ENCODE peak calls at places on chromosomes 2 and 18, in four cellular contexts. One of them, this sample, is unnamed.

GRCh38 chr2:231162036-231162345 is 36.4 kb upstream of the ARMC9 start:
- DNase-seq in astrocyte: peak; percentile 99
- DNase-seq in neuronal stem cell: no peak
- DNase-seq in IMR-90: peak; percentile 99
- DNase-seq in this sample: no peak

GRCh38 chr18:55054591-55054990 is 95.3 kb upstream of the CCDC68 start:
- DNase-seq in astrocyte: peak; percentile 78
- DNase-seq in neuronal stem cell: no peak
- DNase-seq in IMR-90: no peak
- DNase-seq in this sample: no peak

GRCh38 chr2:19369341-19369955 is 11.0 kb upstream of the OSR1 start:
- DNase-seq in astrocyte: no peak
- DNase-seq in neuronal stem cell: no peak
- DNase-seq in IMR-90: peak; percentile 50
- DNase-seq in this sample: no peak

GRCh38 chr2:219998099-219998498 is 370.7 kb downstream of the SLC4A3 start:
- DNase-seq in astrocyte: no peak
- DNase-seq in neuronal stem cell: no peak
- DNase-seq in IMR-90: no peak
- DNase-seq in this sample: peak; percentile 21

GRCh38 chr2:15718103-15718943 is 126.7 kb downstream of the DDX1 start:
- DNase-seq in astrocyte: no peak
- DNase-seq in neuronal stem cell: no peak
- DNase-seq in IMR-90: no peak
- DNase-seq in this sample: no peak

GRCh38 chr2:234249006-234249405 is 198.5 kb downstream of the SPP2 start:
- DNase-seq in astrocyte: no peak
- DNase-seq in neuronal stem cell: no peak
- DNase-seq in IMR-90: no peak
- DNase-seq in this sample: no peak

GRCh38 chr2:67945976-67946375 is 116.8 kb downstream of the C1D start:
- DNase-seq in astrocyte: no peak
- DNase-seq in neuronal stem cell: no peak
- DNase-seq in IMR-90: no peak
- DNase-seq in this sample: no peak

GRCh38 chr2:228535396-228535795 is 353.9 kb upstream of the SPHKAP start:
- DNase-seq in astrocyte: peak; percentile 3
- DNase-seq in neuronal stem cell: no peak
- DNase-seq in IMR-90: no peak
- DNase-seq in this sample: no peak

GRCh38 chr2:239292531-239292930 is 108.3 kb downstream of the HDAC4 start:
- DNase-seq in astrocyte: no peak
- DNase-seq in neuronal stem cell: no peak
- DNase-seq in IMR-90: no peak
- DNase-seq in this sample: no peak

GRCh38 chr18:50879302-50880107 is 587 bp downstream of the ME2 start:
- DNase-seq in astrocyte: peak; percentile 55
- DNase-seq in neuronal stem cell: peak; percentile 31
- DNase-seq in IMR-90: peak; percentile 38
- DNase-seq in this sample: peak; percentile 61

GRCh38 chr2:88258208-88258607 is 88.1 kb downstream of the THNSL2 start:
- DNase-seq in astrocyte: no peak
- DNase-seq in neuronal stem cell: no peak
- DNase-seq in IMR-90: no peak
- DNase-seq in this sample: no peak

GRCh38 chr2:196274387-196274809 is 103.0 kb upstream of the STK17B start:
- DNase-seq in astrocyte: no peak
- DNase-seq in neuronal stem cell: no peak
- DNase-seq in IMR-90: peak; percentile 56
- DNase-seq in this sample: peak; percentile 44

GRCh38 chr2:219285894-219286425 is 6.8 kb downstream of the DNAJB2 start:
- DNase-seq in astrocyte: peak; percentile 30
- DNase-seq in neuronal stem cell: no peak
- DNase-seq in IMR-90: peak; percentile 57
- DNase-seq in this sample: peak; percentile 71

GRCh38 chr18:57802166-57802868 is 798 bp downstream of the ATP8B1 start:
- DNase-seq in astrocyte: no peak
- DNase-seq in neuronal stem cell: peak; percentile 6
- DNase-seq in IMR-90: no peak
- DNase-seq in this sample: no peak

GRCh38 chr18:50396005-50396404 is 21.2 kb downstream of the SKA1 start:
- DNase-seq in astrocyte: no peak
- DNase-seq in neuronal stem cell: no peak
- DNase-seq in IMR-90: no peak
- DNase-seq in this sample: no peak

GRCh38 chr2:64831134-64831976 is 157.8 kb upstream of the SLC1A4 start:
- DNase-seq in astrocyte: peak; percentile 79
- DNase-seq in neuronal stem cell: peak; percentile 41
- DNase-seq in IMR-90: peak; percentile 89
- DNase-seq in this sample: peak; percentile 94

GRCh38 chr2:20614201-20615045 is 36.5 kb downstream of the HS1BP3 start:
- DNase-seq in astrocyte: peak; percentile 38
- DNase-seq in neuronal stem cell: peak; percentile 61
- DNase-seq in IMR-90: no peak
- DNase-seq in this sample: no peak

GRCh38 chr2:65957886-65958285 is 477.0 kb upstream of the MEIS1 start:
- DNase-seq in astrocyte: no peak
- DNase-seq in neuronal stem cell: no peak
- DNase-seq in IMR-90: no peak
- DNase-seq in this sample: no peak

GRCh38 chr2:16317211-16317830 is 348.3 kb downstream of the CYRIA start:
- DNase-seq in astrocyte: no peak
- DNase-seq in neuronal stem cell: no peak
- DNase-seq in IMR-90: no peak
- DNase-seq in this sample: no peak

GRCh38 chr2:71779306-71779855 is 326.0 kb downstream of the DYSF start:
- DNase-seq in astrocyte: peak; percentile 86
- DNase-seq in neuronal stem cell: no peak
- DNase-seq in IMR-90: peak; percentile 50
- DNase-seq in this sample: no peak

GRCh38 chr18:48728204-48728833 is 189.5 kb downstream of the CTIF start:
- DNase-seq in astrocyte: peak; percentile 100
- DNase-seq in neuronal stem cell: no peak
- DNase-seq in IMR-90: peak; percentile 99
- DNase-seq in this sample: peak; percentile 98

GRCh38 chr18:25862881-25863600 is 227.4 kb downstream of the SS18 start:
- DNase-seq in astrocyte: no peak
- DNase-seq in neuronal stem cell: no peak
- DNase-seq in IMR-90: no peak
- DNase-seq in this sample: no peak

GRCh38 chr2:166375205-166375735 is 474 bp downstream of the SCN9A start:
- DNase-seq in astrocyte: peak; percentile 27
- DNase-seq in neuronal stem cell: no peak
- DNase-seq in IMR-90: peak; percentile 30
- DNase-seq in this sample: no peak

GRCh38 chr2:224847961-224848850 is 132.0 kb upstream of the CCDC195 start:
- DNase-seq in astrocyte: peak; percentile 88
- DNase-seq in neuronal stem cell: no peak
- DNase-seq in IMR-90: peak; percentile 75
- DNase-seq in this sample: peak; percentile 95

GRCh38 chr2:48250943-48251342 is 279.0 kb upstream of the STON1 start:
- DNase-seq in astrocyte: no peak
- DNase-seq in neuronal stem cell: no peak
- DNase-seq in IMR-90: peak; percentile 19
- DNase-seq in this sample: peak; percentile 78

GRCh38 chr18:48827321-48828200 is 123.2 kb downstream of the SMAD7 start:
- DNase-seq in astrocyte: peak; percentile 68
- DNase-seq in neuronal stem cell: peak; percentile 55
- DNase-seq in IMR-90: peak; percentile 73
- DNase-seq in this sample: peak; percentile 84

GRCh38 chr2:173834124-173834523 is 131.0 kb downstream of the SP3 start:
- DNase-seq in astrocyte: no peak
- DNase-seq in neuronal stem cell: no peak
- DNase-seq in IMR-90: no peak
- DNase-seq in this sample: no peak
- H3K36me3 ChIP-seq in astrocyte: no peaks in the 10 kb centered on the region
- H3K36me3 ChIP-seq in neuronal stem cell: no peaks in the 10 kb centered on the region
- H3K36me3 ChIP-seq in IMR-90: no peaks in the 10 kb centered on the region
- H3K36me3 ChIP-seq in this sample: no peaks in the 10 kb centered on the region

GRCh38 chr2:120577896-120578295 is 157.8 kb upstream of the GLI2 start:
- DNase-seq in astrocyte: no peak
- DNase-seq in neuronal stem cell: no peak
- DNase-seq in IMR-90: no peak
- DNase-seq in this sample: no peak

GRCh38 chr2:120576509-120577474 is 158.9 kb upstream of the GLI2 start:
- DNase-seq in astrocyte: no peak
- DNase-seq in neuronal stem cell: no peak
- DNase-seq in IMR-90: peak; percentile 16
- DNase-seq in this sample: no peak

GRCh38 chr2:120578576-120579352 is 156.9 kb upstream of the GLI2 start:
- DNase-seq in astrocyte: no peak
- DNase-seq in neuronal stem cell: no peak
- DNase-seq in IMR-90: no peak
- DNase-seq in this sample: no peak

GRCh38 chr2:120574620-120575019 is 161.0 kb upstream of the GLI2 start:
- DNase-seq in astrocyte: no peak
- DNase-seq in neuronal stem cell: no peak
- DNase-seq in IMR-90: no peak
- DNase-seq in this sample: no peak

GRCh38 chr2:120575966-120576365 is 159.7 kb upstream of the GLI2 start:
- DNase-seq in astrocyte: no peak
- DNase-seq in neuronal stem cell: no peak
- DNase-seq in IMR-90: no peak
- DNase-seq in this sample: no peak
- H3K4me1 ChIP-seq in astrocyte: no peaks in the 10 kb centered on the region
- H3K4me1 ChIP-seq in neuronal stem cell: peaks cover 4% of the 10 kb centered on the region
- H3K4me1 ChIP-seq in IMR-90: no peaks in the 10 kb centered on the region
- H3K4me1 ChIP-seq in this sample: no peaks in the 10 kb centered on the region

GRCh38 chr2:10790228-10790973 is 22.2 kb downstream of the PDIA6 start:
- DNase-seq in astrocyte: no peak
- DNase-seq in neuronal stem cell: no peak
- DNase-seq in IMR-90: no peak
- DNase-seq in this sample: no peak

GRCh38 chr2:10787176-10787968 is 25.2 kb downstream of the PDIA6 start:
- DNase-seq in astrocyte: no peak
- DNase-seq in neuronal stem cell: no peak
- DNase-seq in IMR-90: no peak
- DNase-seq in this sample: no peak

GRCh38 chr2:10792001-10792400 is 20.6 kb downstream of the PDIA6 start:
- DNase-seq in astrocyte: no peak
- DNase-seq in neuronal stem cell: no peak
- DNase-seq in IMR-90: no peak
- DNase-seq in this sample: no peak

GRCh38 chr2:10786240-10786982 is 26.2 kb downstream of the PDIA6 start:
- DNase-seq in astrocyte: no peak
- DNase-seq in neuronal stem cell: no peak
- DNase-seq in IMR-90: no peak
- DNase-seq in this sample: no peak

GRCh38 chr2:10788855-10789254 is 23.7 kb downstream of the PDIA6 start:
- DNase-seq in astrocyte: no peak
- DNase-seq in neuronal stem cell: no peak
- DNase-seq in IMR-90: no peak
- DNase-seq in this sample: no peak
- H3K36me3 ChIP-seq in astrocyte: peaks cover 89% of the 10 kb centered on the region
- H3K36me3 ChIP-seq in neuronal stem cell: peaks cover 100% of the 10 kb centered on the region
- H3K36me3 ChIP-seq in IMR-90: peaks cover 56% of the 10 kb centered on the region
- H3K36me3 ChIP-seq in this sample: peaks cover 66% of the 10 kb centered on the region

DNA sequence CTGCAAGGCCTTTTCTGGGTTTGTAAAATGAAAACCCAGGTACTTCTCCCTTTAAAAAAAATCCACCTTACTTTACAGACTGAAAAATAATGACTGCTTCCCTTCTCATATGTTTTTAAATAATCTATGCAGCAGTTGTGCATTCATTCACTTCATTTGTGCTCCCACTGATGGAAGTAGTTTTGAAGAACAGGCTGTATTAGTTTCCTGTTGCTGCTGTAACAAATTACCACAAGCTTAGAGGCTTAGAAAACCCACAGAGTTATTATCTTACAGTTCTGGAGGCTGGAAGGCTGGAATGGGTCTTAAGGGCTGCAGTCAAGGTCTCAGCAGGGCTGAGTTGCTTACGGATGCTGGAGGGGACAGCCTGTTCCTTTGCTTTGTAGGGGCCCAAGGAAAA is 335.0 kb downstream of the TGIF1 start:
- DNase-seq in astrocyte: no peak
- DNase-seq in neuronal stem cell: no peak
- DNase-seq in IMR-90: no peak
- DNase-seq in this sample: no peak
- H3K4me1 ChIP-seq in astrocyte: peaks cover 4% of the 10 kb centered on the region
- H3K4me1 ChIP-seq in neuronal stem cell: no peaks in the 10 kb centered on the region
- H3K4me1 ChIP-seq in IMR-90: no peaks in the 10 kb centered on the region
- H3K4me1 ChIP-seq in this sample: no peaks in the 10 kb centered on the region

GRCh38 chr2:98606431-98606830 is 1.9 kb downstream of the COA5 start:
- DNase-seq in astrocyte: no peak
- DNase-seq in neuronal stem cell: no peak
- DNase-seq in IMR-90: no peak
- DNase-seq in this sample: no peak
- H3K36me3 ChIP-seq in astrocyte: peaks cover 12% of the 10 kb centered on the region
- H3K36me3 ChIP-seq in neuronal stem cell: peaks cover 58% of the 10 kb centered on the region
- H3K36me3 ChIP-seq in IMR-90: peaks cover 10% of the 10 kb centered on the region
- H3K36me3 ChIP-seq in this sample: peaks cover 16% of the 10 kb centered on the region

GRCh38 chr2:45614871-45615270 is 3.8 kb upstream of the SRBD1 start:
- DNase-seq in astrocyte: no peak
- DNase-seq in neuronal stem cell: no peak
- DNase-seq in IMR-90: peak; percentile 38
- DNase-seq in this sample: no peak

GRCh38 chr2:45616663-45617411 is 5.8 kb upstream of the SRBD1 start:
- DNase-seq in astrocyte: peak; percentile 65
- DNase-seq in neuronal stem cell: no peak
- DNase-seq in IMR-90: peak; percentile 86
- DNase-seq in this sample: no peak

GRCh38 chr2:45612265-45612664 is 1.2 kb upstream of the SRBD1 start:
- DNase-seq in astrocyte: no peak
- DNase-seq in neuronal stem cell: no peak
- DNase-seq in IMR-90: no peak
- DNase-seq in this sample: no peak

GRCh38 chr2:45612741-45613140 is 1.7 kb upstream of the SRBD1 start:
- DNase-seq in astrocyte: no peak
- DNase-seq in neuronal stem cell: no peak
- DNase-seq in IMR-90: peak; percentile 37
- DNase-seq in this sample: no peak

DNA sequence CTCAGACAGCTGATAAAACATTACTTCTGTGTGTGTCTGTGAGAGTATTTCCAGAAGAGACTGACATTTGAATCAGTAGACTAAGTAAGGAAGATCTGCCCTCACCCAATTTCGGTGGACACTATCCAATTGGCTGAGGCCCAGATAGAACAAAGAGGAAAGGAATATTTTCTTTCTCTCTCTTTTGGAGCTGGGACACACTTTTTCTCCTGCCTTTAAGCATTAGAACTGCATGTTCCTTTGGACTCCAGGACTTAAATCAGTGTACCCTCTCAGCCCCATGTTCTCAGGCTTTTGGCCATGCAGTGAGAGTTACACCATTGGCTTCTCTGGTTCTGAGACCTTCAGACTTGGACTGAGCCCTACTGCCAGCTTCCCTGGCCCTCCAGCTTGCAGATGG is 3.3 kb upstream of the SRBD1 start:
- DNase-seq in astrocyte: no peak
- DNase-seq in neuronal stem cell: no peak
- DNase-seq in IMR-90: no peak
- DNase-seq in this sample: no peak
- H3K4me1 ChIP-seq in astrocyte: peaks cover 8% of the 10 kb centered on the region
- H3K4me1 ChIP-seq in neuronal stem cell: no peaks in the 10 kb centered on the region
- H3K4me1 ChIP-seq in IMR-90: peaks cover 9% of the 10 kb centered on the region
- H3K4me1 ChIP-seq in this sample: peaks cover 12% of the 10 kb centered on the region

GRCh38 chr2:223215136-223215535 is 163.1 kb downstream of the KCNE4 start:
- DNase-seq in astrocyte: no peak
- DNase-seq in neuronal stem cell: no peak
- DNase-seq in IMR-90: no peak
- DNase-seq in this sample: no peak
- H3K36me3 ChIP-seq in astrocyte: no peaks in the 10 kb centered on the region
- H3K36me3 ChIP-seq in neuronal stem cell: no peaks in the 10 kb centered on the region
- H3K36me3 ChIP-seq in IMR-90: no peaks in the 10 kb centered on the region
- H3K36me3 ChIP-seq in this sample: no peaks in the 10 kb centered on the region

This sample was measured in cardiac muscle cell.